ENCODE peak calls at places on chromosomes 5 and 9, in eight cellular contexts. One of them, this sample, is unnamed.

GRCh38 chr9:136482046-136482792 is 621 bp downstream of the SEC16A start:
- DNase-seq in AG09309: no peak
- DNase-seq in astrocyte: no peak
- DNase-seq in fibroblast of lung: peak
- DNase-seq in cardiac muscle cell: peak
- DNase-seq in fibroblast of pulmonary artery: peak
- DNase-seq in IMR-90: peak
- DNase-seq in A549: no peak
- DNase-seq in this sample: peak

GRCh38 chr9:437066-438015 is 222.7 kb downstream of the DOCK8 start:
- DNase-seq in cardiac muscle cell: no peak
- DNase-seq in fibroblast of lung: peak
- DNase-seq in AG09309: peak
- DNase-seq in astrocyte: peak
- DNase-seq in A549: no peak
- DNase-seq in IMR-90: peak
- DNase-seq in fibroblast of pulmonary artery: peak
- DNase-seq in this sample: peak

GRCh38 chr9:114380988-114381387 is 6.8 kb downstream of the AKNA start:
- DNase-seq in IMR-90: no peak
- DNase-seq in astrocyte: no peak
- DNase-seq in fibroblast of pulmonary artery: no peak
- DNase-seq in cardiac muscle cell: no peak
- DNase-seq in A549: no peak
- DNase-seq in fibroblast of lung: no peak
- DNase-seq in AG09309: no peak
- DNase-seq in this sample: no peak

GRCh38 chr9:1718836-1719235 is 296.3 kb upstream of the SMARCA2 start:
- DNase-seq in AG09309: no peak
- DNase-seq in IMR-90: no peak
- DNase-seq in fibroblast of pulmonary artery: no peak
- DNase-seq in cardiac muscle cell: no peak
- DNase-seq in fibroblast of lung: no peak
- DNase-seq in A549: no peak
- DNase-seq in astrocyte: no peak
- DNase-seq in this sample: no peak

GRCh38 chr5:78273436-78273835 is 21.1 kb downstream of the AP3B1 start:
- DNase-seq in astrocyte: no peak
- DNase-seq in AG09309: no peak
- DNase-seq in fibroblast of lung: no peak
- DNase-seq in A549: no peak
- DNase-seq in IMR-90: no peak
- DNase-seq in fibroblast of pulmonary artery: no peak
- DNase-seq in cardiac muscle cell: no peak
- DNase-seq in this sample: no peak

GRCh38 chr9:89178162-89179120 is at the start of gene SHC3:
- DNase-seq in AG09309: no peak
- DNase-seq in astrocyte: peak
- DNase-seq in cardiac muscle cell: peak
- DNase-seq in fibroblast of lung: peak
- DNase-seq in A549: no peak
- DNase-seq in fibroblast of pulmonary artery: peak
- DNase-seq in IMR-90: peak
- DNase-seq in this sample: peak

GRCh38 chr5:142803428-142804111 is 33.4 kb downstream of the ARHGAP26 start:
- DNase-seq in fibroblast of lung: no peak
- DNase-seq in AG09309: no peak
- DNase-seq in A549: peak
- DNase-seq in fibroblast of pulmonary artery: peak
- DNase-seq in IMR-90: peak
- DNase-seq in astrocyte: no peak
- DNase-seq in cardiac muscle cell: no peak
- DNase-seq in this sample: no peak

GRCh38 chr9:130421802-130422276 is 22.9 kb upstream of the ASS1 start:
- DNase-seq in astrocyte: peak
- DNase-seq in fibroblast of pulmonary artery: peak
- DNase-seq in AG09309: peak
- DNase-seq in fibroblast of lung: peak
- DNase-seq in cardiac muscle cell: no peak
- DNase-seq in IMR-90: peak
- DNase-seq in A549: no peak
- DNase-seq in this sample: peak

GRCh38 chr5:57302164-57302563 is 128.3 kb downstream of the GPBP1 start:
- DNase-seq in astrocyte: peak
- DNase-seq in IMR-90: peak
- DNase-seq in A549: no peak
- DNase-seq in fibroblast of lung: peak
- DNase-seq in fibroblast of pulmonary artery: peak
- DNase-seq in AG09309: no peak
- DNase-seq in cardiac muscle cell: no peak
- DNase-seq in this sample: peak

GRCh38 chr5:144684899-144685298 is 514.2 kb downstream of the KCTD16 start:
- DNase-seq in IMR-90: no peak
- DNase-seq in AG09309: no peak
- DNase-seq in fibroblast of pulmonary artery: no peak
- DNase-seq in A549: no peak
- DNase-seq in fibroblast of lung: no peak
- DNase-seq in astrocyte: no peak
- DNase-seq in cardiac muscle cell: no peak
- DNase-seq in this sample: no peak

GRCh38 chr5:62000646-62001045 is 305.4 kb upstream of the KIF2A start:
- DNase-seq in IMR-90: no peak
- DNase-seq in astrocyte: no peak
- DNase-seq in AG09309: no peak
- DNase-seq in A549: no peak
- DNase-seq in fibroblast of lung: no peak
- DNase-seq in fibroblast of pulmonary artery: no peak
- DNase-seq in cardiac muscle cell: no peak
- DNase-seq in this sample: no peak

GRCh38 chr9:18905883-18906649 is 126.9 kb downstream of the SAXO1 start:
- DNase-seq in cardiac muscle cell: no peak
- DNase-seq in astrocyte: peak
- DNase-seq in AG09309: no peak
- DNase-seq in IMR-90: peak
- DNase-seq in fibroblast of lung: peak
- DNase-seq in fibroblast of pulmonary artery: peak
- DNase-seq in A549: no peak
- DNase-seq in this sample: peak

GRCh38 chr9:72478993-72479392 is 42.4 kb upstream of the TMC1 start:
- DNase-seq in AG09309: no peak
- DNase-seq in cardiac muscle cell: no peak
- DNase-seq in astrocyte: peak
- DNase-seq in fibroblast of lung: peak
- DNase-seq in fibroblast of pulmonary artery: peak
- DNase-seq in A549: no peak
- DNase-seq in IMR-90: peak
- DNase-seq in this sample: peak

GRCh38 chr5:158154226-158155005 is 295.5 kb upstream of the CLINT1 start:
- DNase-seq in cardiac muscle cell: no peak
- DNase-seq in A549: no peak
- DNase-seq in astrocyte: peak
- DNase-seq in fibroblast of pulmonary artery: peak
- DNase-seq in fibroblast of lung: peak
- DNase-seq in AG09309: peak
- DNase-seq in IMR-90: peak
- DNase-seq in this sample: peak

GRCh38 chr5:132907161-132907560 is 33.7 kb downstream of the LEAP2 start:
- DNase-seq in AG09309: no peak
- DNase-seq in cardiac muscle cell: no peak
- DNase-seq in fibroblast of pulmonary artery: no peak
- DNase-seq in IMR-90: peak
- DNase-seq in astrocyte: no peak
- DNase-seq in A549: no peak
- DNase-seq in fibroblast of lung: no peak
- DNase-seq in this sample: no peak

GRCh38 chr5:120544043-120544442 is 79.9 kb downstream of the PRR16 start:
- DNase-seq in fibroblast of lung: no peak
- DNase-seq in AG09309: no peak
- DNase-seq in fibroblast of pulmonary artery: no peak
- DNase-seq in A549: no peak
- DNase-seq in IMR-90: peak
- DNase-seq in astrocyte: no peak
- DNase-seq in cardiac muscle cell: no peak
- DNase-seq in this sample: peak

GRCh38 chr9:70040506-70040905 is 3.1 kb upstream of the MAMDC2 start:
- DNase-seq in astrocyte: no peak
- DNase-seq in cardiac muscle cell: no peak
- DNase-seq in IMR-90: no peak
- DNase-seq in fibroblast of pulmonary artery: peak
- DNase-seq in fibroblast of lung: no peak
- DNase-seq in A549: no peak
- DNase-seq in AG09309: no peak
- DNase-seq in this sample: no peak

GRCh38 chr9:14440062-14440461 is 126.1 kb upstream of the NFIB start:
- DNase-seq in astrocyte: no peak
- DNase-seq in fibroblast of lung: no peak
- DNase-seq in fibroblast of pulmonary artery: no peak
- DNase-seq in IMR-90: no peak
- DNase-seq in AG09309: no peak
- DNase-seq in A549: no peak
- DNase-seq in cardiac muscle cell: no peak
- DNase-seq in this sample: no peak

GRCh38 chr5:172901012-172901780 is 58.0 kb upstream of the RPL26L1 start:
- DNase-seq in IMR-90: peak
- DNase-seq in fibroblast of lung: peak
- DNase-seq in astrocyte: peak
- DNase-seq in A549: no peak
- DNase-seq in cardiac muscle cell: peak
- DNase-seq in AG09309: no peak
- DNase-seq in fibroblast of pulmonary artery: peak
- DNase-seq in this sample: peak

GRCh38 chr5:72486371-72486770 is 20.8 kb downstream of the ZNF366 start:
- DNase-seq in astrocyte: peak
- DNase-seq in A549: no peak
- DNase-seq in fibroblast of pulmonary artery: peak
- DNase-seq in cardiac muscle cell: no peak
- DNase-seq in fibroblast of lung: peak
- DNase-seq in IMR-90: peak
- DNase-seq in AG09309: peak
- DNase-seq in this sample: no peak

GRCh38 chr5:9951861-9952260 is 297.8 kb downstream of the ATPSCKMT start:
- DNase-seq in A549: no peak
- DNase-seq in AG09309: no peak
- DNase-seq in astrocyte: no peak
- DNase-seq in IMR-90: no peak
- DNase-seq in fibroblast of lung: no peak
- DNase-seq in fibroblast of pulmonary artery: no peak
- DNase-seq in cardiac muscle cell: no peak
- DNase-seq in this sample: no peak

GRCh38 chr5:80853413-80853812 is 106.8 kb upstream of the RASGRF2 start:
- DNase-seq in astrocyte: no peak
- DNase-seq in AG09309: no peak
- DNase-seq in A549: no peak
- DNase-seq in IMR-90: no peak
- DNase-seq in fibroblast of lung: no peak
- DNase-seq in cardiac muscle cell: no peak
- DNase-seq in fibroblast of pulmonary artery: peak
- DNase-seq in this sample: no peak

GRCh38 chr9:92046676-92047075 is 68.5 kb downstream of the SPTLC1 start:
- DNase-seq in A549: no peak
- DNase-seq in cardiac muscle cell: no peak
- DNase-seq in fibroblast of lung: no peak
- DNase-seq in IMR-90: peak
- DNase-seq in astrocyte: no peak
- DNase-seq in AG09309: no peak
- DNase-seq in fibroblast of pulmonary artery: no peak
- DNase-seq in this sample: no peak

GRCh38 chr5:138932171-138932810 is 57.2 kb upstream of the LRRTM2 start:
- DNase-seq in fibroblast of lung: no peak
- DNase-seq in cardiac muscle cell: no peak
- DNase-seq in AG09309: no peak
- DNase-seq in A549: no peak
- DNase-seq in fibroblast of pulmonary artery: no peak
- DNase-seq in IMR-90: no peak
- DNase-seq in astrocyte: no peak
- DNase-seq in this sample: no peak
- TF ChIP-seq CTCF in fibroblast of lung: no peak
- TF ChIP-seq CTCF in cardiac muscle cell: no peak
- TF ChIP-seq CTCF in AG09309: peak
- TF ChIP-seq CTCF in A549: no peak
- TF ChIP-seq CTCF in fibroblast of pulmonary artery: peak
- TF ChIP-seq CTCF in IMR-90: no peak
- TF ChIP-seq CTCF in astrocyte: no peak
- TF ChIP-seq CTCF in this sample: no peak

DNA sequence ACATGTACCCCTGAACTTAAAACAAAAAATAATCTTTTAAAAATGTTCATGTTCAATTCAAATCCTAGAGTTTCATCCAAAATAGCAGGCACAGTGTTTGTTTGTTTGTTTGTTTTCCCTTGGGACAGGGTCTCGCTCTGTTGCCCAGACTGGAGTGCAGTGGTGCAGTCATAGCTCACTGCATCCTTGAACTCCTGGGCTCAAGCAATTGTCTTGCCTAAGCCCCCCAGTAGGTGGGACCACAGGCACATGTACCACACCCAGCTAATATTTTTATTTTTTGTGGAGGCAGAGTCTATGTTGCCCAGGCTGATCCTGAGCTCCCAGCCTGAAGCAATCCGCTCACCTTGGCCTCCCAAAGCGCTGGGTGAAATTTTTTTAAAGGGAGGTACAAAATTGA is 5.0 kb upstream of the POLR1E start:
- DNase-seq in IMR-90: no peak
- DNase-seq in fibroblast of lung: no peak
- DNase-seq in fibroblast of pulmonary artery: no peak
- DNase-seq in astrocyte: no peak
- DNase-seq in cardiac muscle cell: no peak
- DNase-seq in A549: no peak
- DNase-seq in AG09309: no peak
- DNase-seq in this sample: no peak
- TF ChIP-seq CTCF in IMR-90: no peak
- TF ChIP-seq CTCF in fibroblast of lung: no peak
- TF ChIP-seq CTCF in fibroblast of pulmonary artery: no peak
- TF ChIP-seq CTCF in astrocyte: no peak
- TF ChIP-seq CTCF in cardiac muscle cell: no peak
- TF ChIP-seq CTCF in A549: no peak
- TF ChIP-seq CTCF in AG09309: no peak
- TF ChIP-seq CTCF in this sample: no peak

DNA sequence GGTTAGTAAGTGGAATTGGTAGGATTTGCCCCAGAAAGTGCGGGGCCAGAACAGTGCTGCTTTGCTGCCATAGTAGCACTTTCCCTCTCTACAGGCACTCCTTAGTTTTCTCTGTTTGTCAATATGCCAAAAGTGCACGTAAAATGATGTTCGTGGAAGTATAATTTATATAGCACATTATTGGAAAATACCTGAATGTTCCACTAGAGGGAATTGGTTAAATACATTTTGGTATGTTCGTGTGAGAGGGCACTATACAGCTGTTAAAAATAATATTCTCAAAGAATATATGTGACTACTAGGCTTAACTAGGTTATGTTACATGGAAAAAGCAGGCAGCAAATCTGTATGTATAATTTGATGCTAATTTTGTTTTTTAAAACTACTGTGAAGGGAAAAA is 184.0 kb upstream of the GDNF start:
- DNase-seq in A549: no peak
- DNase-seq in cardiac muscle cell: no peak
- DNase-seq in AG09309: no peak
- DNase-seq in fibroblast of lung: no peak
- DNase-seq in fibroblast of pulmonary artery: no peak
- DNase-seq in IMR-90: no peak
- DNase-seq in astrocyte: no peak
- DNase-seq in this sample: no peak
- TF ChIP-seq CTCF in A549: no peak
- TF ChIP-seq CTCF in cardiac muscle cell: no peak
- TF ChIP-seq CTCF in AG09309: no peak
- TF ChIP-seq CTCF in fibroblast of lung: peak
- TF ChIP-seq CTCF in fibroblast of pulmonary artery: no peak
- TF ChIP-seq CTCF in IMR-90: peak
- TF ChIP-seq CTCF in astrocyte: peak
- TF ChIP-seq CTCF in this sample: no peak

GRCh38 chr5:118777468-118777746 is 210.9 kb downstream of the DTWD2 start:
- DNase-seq in cardiac muscle cell: no peak
- DNase-seq in A549: no peak
- DNase-seq in IMR-90: no peak
- DNase-seq in fibroblast of lung: no peak
- DNase-seq in AG09309: no peak
- DNase-seq in fibroblast of pulmonary artery: no peak
- DNase-seq in astrocyte: no peak
- DNase-seq in this sample: no peak
- TF ChIP-seq CTCF in cardiac muscle cell: no peak
- TF ChIP-seq CTCF in A549: no peak
- TF ChIP-seq CTCF in IMR-90: no peak
- TF ChIP-seq CTCF in fibroblast of lung: no peak
- TF ChIP-seq CTCF in AG09309: no peak
- TF ChIP-seq CTCF in fibroblast of pulmonary artery: no peak
- TF ChIP-seq CTCF in astrocyte: no peak
- TF ChIP-seq CTCF in this sample: no peak

This sample was measured in foreskin fibroblast.